ENCODE peak calls at places on chromosomes 3 and 15, in seven cellular contexts. V is AG09309; F is activated effector memory CD4-positive, alpha-beta T cell treated with anti-CD3 and anti-CD28 coated beads, Interleukin-2, amount 50 U/mL, for 16 hours; I is HFFc6; H is activated T-helper 1 cell treated with Interleukin-2 at 50 U/mL for 16 hours; C is left lobe of liver; L is GM12878. T is an unnamed sample.
A peak's percentile ranks its signal among the peaks of the same experiment; 100 is the strongest.

GRCh38 chr3:112803472-112803871 is 43.2 kb downstream of the CD200R1L start:
- DNase-seq in V (no peak), F (no peak), I (no peak), H (no peak), C (no peak), L (no peak), T (no peak)

GRCh38 chr3:119207512-119207875 is 33.2 kb downstream of the B4GALT4 start:
- DNase-seq in V (no peak), F (no peak), I (no peak), H (no peak), C (no peak), L (no peak), T (no peak)

GRCh38 chr3:100912571-100912970 is 80.7 kb downstream of the ABI3BP start:
- DNase-seq in V (no peak), F (no peak), I (no peak), H (no peak), C (no peak), L (no peak), T (no peak)

GRCh38 chr3:11159421-11159904 is 5.2 kb downstream of the HRH1 start:
- DNase-seq in V (peak; percentile 56), F (peak; percentile 30), I (peak; percentile 84), H (no peak), C (no peak), L (no peak), T (no peak)

GRCh38 chr3:14508505-14508819 is 31.7 kb downstream of the GRIP2 start:
- DNase-seq in V (no peak), F (no peak), I (no peak), H (no peak), C (no peak), L (no peak), T (no peak)

GRCh38 chr15:74870496-74871213 is 2.5 kb downstream of the SCAMP2 start:
- DNase-seq in V (no peak), F (no peak), I (no peak), H (no peak), C (no peak), L (no peak), T (no peak)

GRCh38 chr3:148042663-148043445 is 633.7 kb downstream of the ZIC1 start:
- DNase-seq in V (no peak), F (no peak), I (peak; percentile 57), H (no peak), C (no peak), L (no peak), T (no peak)

GRCh38 chr3:57911588-57911987 is 96.6 kb upstream of the FLNB start:
- DNase-seq in V (no peak), F (no peak), I (no peak), H (no peak), C (no peak), L (no peak), T (no peak)

GRCh38 chr15:80609111-80609510 is 86.0 kb upstream of the ABHD17C start:
- DNase-seq in V (no peak), F (no peak), I (no peak), H (no peak), C (no peak), L (no peak), T (no peak)

GRCh38 chr15:83304861-83305661 is 20.6 kb upstream of the BNC1 start:
- DNase-seq in V (no peak), F (no peak), I (no peak), H (no peak), C (no peak), L (no peak), T (no peak)

GRCh38 chr15:41811432-41812195 is 16.3 kb upstream of the JMJD7 start:
- DNase-seq in V (peak; percentile 43), F (peak; percentile 89), I (peak; percentile 69), H (peak; percentile 52), C (peak; percentile 81), L (no peak), T (peak; percentile 86)

GRCh38 chr3:116059421-116060096 is 385.7 kb downstream of the LSAMP start:
- DNase-seq in V (peak; percentile 66), F (no peak), I (peak; percentile 75), H (no peak), C (no peak), L (no peak), T (no peak)

GRCh38 chr15:34952481-34952880 is 17.1 kb downstream of the AQR start:
- DNase-seq in V (no peak), F (no peak), I (no peak), H (no peak), C (no peak), L (no peak), T (no peak)

GRCh38 chr3:50008931-50009330 is 69.0 kb downstream of the RBM6 start:
- DNase-seq in V (peak; percentile 7), F (no peak), I (peak; percentile 43), H (no peak), C (no peak), L (no peak), T (no peak)

GRCh38 chr3:105923151-105923550 is 54.3 kb upstream of the CBLB start:
- DNase-seq in V (no peak), F (no peak), I (no peak), H (no peak), C (no peak), L (no peak), T (no peak)

GRCh38 chr3:127454968-127455367 is 135.6 kb downstream of the TPRA1 start:
- DNase-seq in V (no peak), F (peak; percentile 44), I (no peak), H (no peak), C (no peak), L (no peak), T (peak; percentile 44)

GRCh38 chr3:23202203-23202920 is 765 bp upstream of the UBE2E2 start:
- DNase-seq in V (no peak), F (no peak), I (no peak), H (no peak), C (no peak), L (no peak), T (no peak)

GRCh38 chr3:185332026-185332735 is 30.8 kb upstream of the MAP3K13 start:
- DNase-seq in V (peak; percentile 47), F (no peak), I (peak; percentile 60), H (no peak), C (no peak), L (peak; percentile 52), T (no peak)

GRCh38 chr3:124860599-124860998 is 26.6 kb downstream of the ITGB5 start:
- DNase-seq in V (peak; percentile 81), F (no peak), I (peak; percentile 96), H (no peak), C (peak; percentile 44), L (no peak), T (peak; percentile 44)

GRCh38 chr3:73556520-73557371 is 68.0 kb downstream of the PDZRN3 start:
- DNase-seq in V (no peak), F (no peak), I (no peak), H (no peak), C (no peak), L (no peak), T (no peak)

GRCh38 chr15:52783929-52784798 is 6.0 kb downstream of the ONECUT1 start:
- DNase-seq in V (no peak), F (no peak), I (no peak), H (no peak), C (no peak), L (no peak), T (peak; percentile 73)

GRCh38 chr3:178001670-178002101 is 534.5 kb upstream of the KCNMB2 start:
- DNase-seq in V (no peak), F (no peak), I (no peak), H (no peak), C (no peak), L (no peak), T (no peak)

GRCh38 chr15:64767203-64767602 is 8.2 kb downstream of the RBPMS2 start:
- DNase-seq in V (no peak), F (no peak), I (no peak), H (no peak), C (no peak), L (no peak), T (no peak)

GRCh38 chr3:113110263-113110662 is 101.1 kb upstream of the BOC start:
- DNase-seq in V (no peak), F (no peak), I (no peak), H (no peak), C (no peak), L (no peak), T (no peak)